ENCODE peak calls at places on chromosomes 3 and 15, in seven cellular contexts. N is GM12878, T is IMR-90, K is K562, G is HepG2, O is SK-N-SH, F is H1. R is an unnamed sample.

GRCh38 chr3:30440880-30441279 is 165.5 kb upstream of the TGFBR2 start:
- DNase-seq in N (no peak), T (no peak), K (no peak), G (no peak), O (no peak), F (no peak), R (no peak)

GRCh38 chr15:101348643-101349496 is 53.8 kb upstream of the SNRPA1 start:
- DNase-seq in N (no peak), T (no peak), K (no peak), G (no peak), O (no peak), F (no peak), R (no peak)

GRCh38 chr3:12708584-12709192 is 44.8 kb upstream of the RAF1 start:
- DNase-seq in N (no peak), T (peak), K (peak), G (no peak), O (no peak), F (no peak), R (no peak)

GRCh38 chr15:60120100-60120499 is 116.0 kb downstream of the FOXB1 start:
- DNase-seq in N (no peak), T (no peak), K (no peak), G (no peak), O (no peak), F (no peak), R (no peak)

GRCh38 chr3:134426660-134427181 is 52.5 kb upstream of the AMOTL2 start:
- DNase-seq in N (no peak), T (peak), K (no peak), G (no peak), O (no peak), F (no peak), R (no peak)

GRCh38 chr3:112002458-112002971 is 3.8 kb downstream of the TAGLN3 start:
- DNase-seq in N (no peak), T (peak), K (no peak), G (no peak), O (no peak), F (no peak), R (no peak)

GRCh38 chr15:63474810-63475316 is 29.5 kb upstream of the USP3 start:
- DNase-seq in N (peak), T (no peak), K (no peak), G (peak), O (no peak), F (no peak), R (peak)

GRCh38 chr3:196080997-196081833 is 675 bp downstream of the TFRC start:
- DNase-seq in N (no peak), T (peak), K (peak), G (peak), O (peak), F (no peak), R (peak)

GRCh38 chr3:134104031-134104430 is 74.3 kb upstream of the SLCO2A1 start:
- DNase-seq in N (no peak), T (peak), K (no peak), G (no peak), O (no peak), F (no peak), R (no peak)

GRCh38 chr3:87437765-87438164 is 161.4 kb upstream of the POU1F1 start:
- DNase-seq in N (no peak), T (no peak), K (no peak), G (no peak), O (no peak), F (no peak), R (no peak)

GRCh38 chr15:77076325-77076915 is 5.5 kb upstream of the TSPAN3 start:
- DNase-seq in N (no peak), T (no peak), K (no peak), G (no peak), O (no peak), F (no peak), R (no peak)

GRCh38 chr3:95923496-95924210 is 890.7 kb upstream of the EPHA6 start:
- DNase-seq in N (no peak), T (peak), K (no peak), G (no peak), O (no peak), F (no peak), R (no peak)

GRCh38 chr3:123236902-123237301 is 35.2 kb downstream of the SEC22A start:
- DNase-seq in N (no peak), T (no peak), K (no peak), G (no peak), O (no peak), F (no peak), R (no peak)

GRCh38 chr3:184750684-184751083 is 38.8 kb upstream of the MAGEF1 start:
- DNase-seq in N (no peak), T (no peak), K (no peak), G (no peak), O (no peak), F (no peak), R (no peak)

GRCh38 chr3:62416109-62416508 is 42.8 kb upstream of the FEZF2 start:
- DNase-seq in N (no peak), T (no peak), K (no peak), G (no peak), O (no peak), F (no peak), R (no peak)

GRCh38 chr3:60716573-60716972 is 534.7 kb downstream of the FHIT start:
- DNase-seq in N (no peak), T (peak), K (no peak), G (no peak), O (no peak), F (no peak), R (no peak)

GRCh38 chr3:55624238-55624637 is 137.1 kb upstream of the WNT5A start:
- DNase-seq in N (peak), T (peak), K (no peak), G (no peak), O (no peak), F (no peak), R (no peak)

GRCh38 chr15:63881431-63881830 is 47.7 kb upstream of the HERC1 start:
- DNase-seq in N (peak), T (no peak), K (no peak), G (no peak), O (no peak), F (no peak), R (no peak)

GRCh38 chr15:59301527-59301926 is 71.1 kb downstream of the MYO1E start:
- DNase-seq in N (no peak), T (no peak), K (no peak), G (no peak), O (no peak), F (no peak), R (no peak)

GRCh38 chr3:152474585-152474984 is 205.9 kb downstream of the MBNL1 start:
- DNase-seq in N (peak), T (peak), K (no peak), G (peak), O (peak), F (no peak), R (peak)

GRCh38 chr15:101255615-101256350 is 3.9 kb upstream of the CHSY1 start:
- DNase-seq in N (no peak), T (peak), K (peak), G (peak), O (no peak), F (no peak), R (no peak)

GRCh38 chr3:32177702-32178198 is 60.7 kb upstream of the CMTM8 start:
- DNase-seq in N (no peak), T (peak), K (peak), G (peak), O (peak), F (no peak), R (peak)
- TF ChIP-seq RFX5 in N (no peak), T (no peak), K (no peak), G (no peak), O (no peak), F (no peak), R (no peak)

GRCh38 chr3:186821429-186822367 is 15.4 kb upstream of the RFC4 start:
- DNase-seq in N (no peak), T (peak), K (no peak), G (peak), O (peak), F (no peak), R (no peak)
- TF ChIP-seq RFX5 in N (no peak), T (no peak), K (no peak), G (no peak), O (no peak), F (no peak), R (no peak)

GRCh38 chr3:105414841-105415240 is 48.1 kb downstream of the ALCAM start:
- DNase-seq in N (no peak), T (peak), K (no peak), G (no peak), O (no peak), F (no peak), R (no peak)
- TF ChIP-seq RFX5 in N (no peak), T (no peak), K (no peak), G (no peak), O (no peak), F (no peak), R (no peak)

DNA sequence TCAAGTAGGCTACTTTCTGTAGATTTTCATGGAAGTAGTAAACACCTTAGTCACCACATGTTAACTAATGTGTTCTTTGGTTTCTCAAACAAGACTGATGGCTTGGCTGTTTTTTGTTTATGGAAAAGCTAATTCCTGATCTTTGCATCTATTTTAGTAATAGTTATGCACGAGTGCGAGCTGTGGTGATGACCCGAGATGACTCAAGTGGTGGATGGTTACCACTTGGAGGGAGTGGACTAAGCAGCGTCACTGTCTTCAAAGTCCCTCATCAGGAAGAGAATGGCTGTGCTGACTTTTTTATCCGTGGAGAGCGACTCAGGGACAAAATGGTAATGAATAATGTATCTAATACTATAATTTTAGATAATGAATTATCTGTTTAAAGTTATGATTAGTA is 46.6 kb downstream of the SPRED1 start:
- DNase-seq in N (no peak), T (peak), K (no peak), G (no peak), O (no peak), F (no peak), R (no peak)
- TF ChIP-seq RFX5 in N (no peak), T (no peak), K (no peak), G (no peak), O (no peak), F (no peak), R (no peak)

GRCh38 chr15:57591237-57591821 is 375 bp upstream of the MYZAP start:
- DNase-seq in N (no peak), T (no peak), K (no peak), G (no peak), O (no peak), F (no peak), R (no peak)

GRCh38 chr15:57592426-57592825 is 722 bp downstream of the MYZAP start:
- DNase-seq in N (no peak), T (no peak), K (no peak), G (no peak), O (peak), F (no peak), R (no peak)

GRCh38 chr15:57591822-57592367 is at the start of gene MYZAP:
- DNase-seq in N (no peak), T (no peak), K (peak), G (no peak), O (peak), F (no peak), R (peak)

GRCh38 chr15:57594479-57594878 is 2.8 kb downstream of the MYZAP start:
- DNase-seq in N (no peak), T (no peak), K (no peak), G (no peak), O (no peak), F (no peak), R (no peak)

GRCh38 chr15:57592836-57593420 is 1.2 kb downstream of the MYZAP start:
- DNase-seq in N (no peak), T (no peak), K (no peak), G (no peak), O (no peak), F (no peak), R (no peak)
- TF ChIP-seq RFX5 in N (no peak), T (no peak), K (no peak), G (no peak), O (no peak), F (no peak), R (no peak)

GRCh38 chr3:149582395-149582794 is 75.4 kb downstream of the WWTR1 start:
- DNase-seq in N (no peak), T (no peak), K (no peak), G (no peak), O (no peak), F (no peak), R (no peak)
- TF ChIP-seq RFX5 in N (no peak), T (no peak), K (no peak), G (no peak), O (no peak), F (no peak), R (no peak)

DNA sequence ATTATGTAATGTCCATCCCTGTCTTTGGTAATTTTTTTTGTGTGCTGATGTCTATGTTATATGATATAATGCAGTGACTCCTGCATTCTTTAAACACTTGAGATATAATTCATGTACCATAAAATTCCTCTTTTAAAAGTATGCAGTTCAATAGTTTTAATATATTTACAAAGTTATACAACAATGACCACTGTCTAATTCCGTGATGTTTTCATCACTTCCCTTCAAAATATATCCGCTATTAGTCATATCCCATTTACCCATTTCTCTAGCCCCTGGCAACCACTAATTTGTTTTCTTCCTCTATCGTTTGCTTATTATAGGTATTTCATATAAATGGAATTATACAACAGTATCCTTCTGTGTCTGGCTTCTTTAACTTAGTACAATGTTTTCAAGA is 64.9 kb upstream of the SUCLG2 start:
- DNase-seq in N (no peak), T (peak), K (no peak), G (no peak), O (no peak), F (no peak), R (no peak)
- TF ChIP-seq RFX5 in N (no peak), T (no peak), K (no peak), G (no peak), O (no peak), F (no peak), R (no peak)

GRCh38 chr3:24145481-24145880 is 200.4 kb downstream of the NR1D2 start:
- DNase-seq in N (no peak), T (peak), K (no peak), G (no peak), O (no peak), F (no peak), R (no peak)

GRCh38 chr3:24141548-24141947 is 196.5 kb downstream of the NR1D2 start:
- DNase-seq in N (no peak), T (no peak), K (no peak), G (no peak), O (no peak), F (no peak), R (no peak)

GRCh38 chr3:24142127-24142526 is 197.0 kb downstream of the NR1D2 start:
- DNase-seq in N (no peak), T (no peak), K (no peak), G (no peak), O (no peak), F (no peak), R (no peak)

GRCh38 chr3:24149032-24149431 is 203.9 kb downstream of the NR1D2 start:
- DNase-seq in N (no peak), T (no peak), K (peak), G (no peak), O (no peak), F (no peak), R (peak)

GRCh38 chr3:24145981-24146822 is 201.1 kb downstream of the NR1D2 start:
- DNase-seq in N (no peak), T (peak), K (no peak), G (no peak), O (no peak), F (no peak), R (peak)
- TF ChIP-seq RFX5 in N (no peak), T (no peak), K (no peak), G (no peak), O (no peak), F (no peak), R (no peak)

R was measured in A549.